ENCODE peak calls at places on chromosomes 13 and 19, in eight cellular contexts. A is GM23338; M is upper lobe of left lung; L is prostate gland; U is effector memory CD4-positive, alpha-beta T cell; D is GM23248; W is IMR-90; G is esophagus muscularis mucosa. P is an unnamed sample. For H3K4me1, the result is how much of the 10 kb centered on the place peaks cover.

GRCh38 chr13:19725320-19725719 is 57.4 kb downstream of the PSPC1 start:
- DNase-seq in A (no peak), M (no peak), L (no peak), U (no peak), D (no peak), W (no peak), G (no peak), P (no peak)

GRCh38 chr13:45615501-45616101 is at the start of gene ERICH6B:
- DNase-seq in A (peak), M (no peak), L (no peak), U (no peak), D (no peak), W (peak), G (no peak), P (peak)

GRCh38 chr19:18203408-18203862 is 407 bp downstream of the RAB3A start:
- DNase-seq in A (no peak), M (peak), L (no peak), U (no peak), D (peak), W (no peak), G (no peak), P (no peak)

GRCh38 chr19:12868540-12869112 is 12.6 kb downstream of the DNASE2 start:
- DNase-seq in A (peak), M (no peak), L (no peak), U (no peak), D (peak), W (no peak), G (no peak), P (peak)

GRCh38 chr13:75960538-75960994 is 324.4 kb downstream of the LMO7 start:
- DNase-seq in A (no peak), M (no peak), L (no peak), U (no peak), D (no peak), W (no peak), G (no peak), P (no peak)

GRCh38 chr13:36310417-36311108 is 12.9 kb upstream of the CCDC169 start:
- DNase-seq in A (no peak), M (no peak), L (no peak), U (no peak), D (no peak), W (peak), G (no peak), P (no peak)

GRCh38 chr13:112118451-112119064 is 51.6 kb downstream of the SOX1 start:
- DNase-seq in A (no peak), M (no peak), L (no peak), U (no peak), D (no peak), W (no peak), G (no peak), P (peak)

GRCh38 chr13:27379694-27380596 is 44.5 kb upstream of the GTF3A start:
- DNase-seq in A (peak), M (peak), L (peak), U (peak), D (peak), W (peak), G (no peak), P (peak)

GRCh38 chr13:111230385-111230930 is 90.0 kb upstream of the TEX29 start:
- DNase-seq in A (no peak), M (no peak), L (no peak), U (no peak), D (no peak), W (no peak), G (no peak), P (peak)

GRCh38 chr19:16834747-16835146 is 5.5 kb downstream of the SIN3B start:
- DNase-seq in A (no peak), M (no peak), L (no peak), U (no peak), D (peak), W (peak), G (no peak), P (no peak)

GRCh38 chr13:101959016-101959415 is 442.8 kb downstream of the FGF14 start:
- DNase-seq in A (no peak), M (no peak), L (no peak), U (no peak), D (no peak), W (no peak), G (no peak), P (no peak)

GRCh38 chr19:41548954-41549688 is 26.8 kb upstream of the CEACAM21 start:
- DNase-seq in A (peak), M (no peak), L (no peak), U (peak), D (no peak), W (no peak), G (no peak), P (peak)

GRCh38 chr13:20901668-20902437 is 693 bp downstream of the XPO4 start:
- DNase-seq in A (peak), M (peak), L (no peak), U (no peak), D (peak), W (peak), G (no peak), P (peak)

GRCh38 chr13:59856281-59856810 is 307.4 kb downstream of the DIAPH3 start:
- DNase-seq in A (no peak), M (no peak), L (no peak), U (no peak), D (no peak), W (no peak), G (no peak), P (no peak)

GRCh38 chr13:113935081-113935511 is 38.8 kb downstream of the C13orf46 start:
- DNase-seq in A (peak), M (no peak), L (no peak), U (no peak), D (no peak), W (no peak), G (no peak), P (peak)

GRCh38 chr19:16525751-16526481 is 16.3 kb downstream of the CHERP start:
- DNase-seq in A (no peak), M (no peak), L (no peak), U (no peak), D (no peak), W (no peak), G (no peak), P (no peak)

GRCh38 chr13:37618554-37618953 is 20.0 kb upstream of the POSTN start:
- DNase-seq in A (no peak), M (no peak), L (no peak), U (no peak), D (peak), W (peak), G (no peak), P (no peak)

GRCh38 chr19:16326401-16327130 is 1.9 kb downstream of the KLF2 start:
- DNase-seq in A (peak), M (peak), L (no peak), U (peak), D (peak), W (no peak), G (no peak), P (peak)

GRCh38 chr13:104565888-104566287 is 1499.7 kb upstream of the SLC10A2 start:
- DNase-seq in A (no peak), M (no peak), L (no peak), U (no peak), D (no peak), W (no peak), G (no peak), P (no peak)

GRCh38 chr13:79226250-79226649 is 179.8 kb downstream of the RBM26 start:
- DNase-seq in A (no peak), M (no peak), L (no peak), U (no peak), D (no peak), W (no peak), G (no peak), P (no peak)

GRCh38 chr19:47134533-47134932 is 3.9 kb downstream of the SAE1 start:
- DNase-seq in A (no peak), M (no peak), L (no peak), U (no peak), D (no peak), W (no peak), G (no peak), P (no peak)

GRCh38 chr13:28819748-28820098 is 416 bp upstream of the MTUS2 start:
- DNase-seq in A (peak), M (peak), L (no peak), U (peak), D (peak), W (peak), G (no peak), P (peak)

GRCh38 chr19:49109051-49109450 is 5.1 kb upstream of the LIN7B start:
- DNase-seq in A (no peak), M (no peak), L (no peak), U (no peak), D (no peak), W (no peak), G (no peak), P (no peak)

GRCh38 chr19:575527-576506 is 3.4 kb downstream of the BSG start:
- DNase-seq in A (peak), M (no peak), L (no peak), U (no peak), D (peak), W (peak), G (no peak), P (peak)

GRCh38 chr19:576768-577438 is 4.5 kb downstream of the BSG start:
- DNase-seq in A (no peak), M (no peak), L (no peak), U (no peak), D (no peak), W (no peak), G (no peak), P (no peak)

GRCh38 chr19:572891-573825 is 762 bp downstream of the BSG start:
- DNase-seq in A (peak), M (peak), L (no peak), U (no peak), D (peak), W (peak), G (no peak), P (peak)

GRCh38 chr19:572140-572890 is at the start of gene BSG:
- DNase-seq in A (peak), M (peak), L (peak), U (peak), D (peak), W (peak), G (peak), P (peak)

GRCh38 chr19:574658-575526 is 2.5 kb downstream of the BSG start:
- DNase-seq in A (peak), M (no peak), L (no peak), U (no peak), D (peak), W (peak), G (no peak), P (peak)
- H3K4me1 ChIP-seq in A (under half), M (under half), L (under half), U (under half), D (under half), W (under half), G (half or more), P (under half)

GRCh38 chr19:6236310-6237291 is 43.2 kb downstream of the MLLT1 start:
- DNase-seq in A (peak), M (peak), L (peak), U (no peak), D (no peak), W (no peak), G (no peak), P (no peak)

GRCh38 chr19:6234527-6234926 is 45.2 kb downstream of the MLLT1 start:
- DNase-seq in A (no peak), M (no peak), L (no peak), U (no peak), D (peak), W (peak), G (no peak), P (no peak)

GRCh38 chr19:6233051-6233826 is 46.5 kb downstream of the MLLT1 start:
- DNase-seq in A (no peak), M (peak), L (peak), U (no peak), D (peak), W (peak), G (no peak), P (no peak)

GRCh38 chr19:6233827-6234511 is 45.8 kb downstream of the MLLT1 start:
- DNase-seq in A (no peak), M (peak), L (no peak), U (no peak), D (no peak), W (no peak), G (no peak), P (no peak)

DNA sequence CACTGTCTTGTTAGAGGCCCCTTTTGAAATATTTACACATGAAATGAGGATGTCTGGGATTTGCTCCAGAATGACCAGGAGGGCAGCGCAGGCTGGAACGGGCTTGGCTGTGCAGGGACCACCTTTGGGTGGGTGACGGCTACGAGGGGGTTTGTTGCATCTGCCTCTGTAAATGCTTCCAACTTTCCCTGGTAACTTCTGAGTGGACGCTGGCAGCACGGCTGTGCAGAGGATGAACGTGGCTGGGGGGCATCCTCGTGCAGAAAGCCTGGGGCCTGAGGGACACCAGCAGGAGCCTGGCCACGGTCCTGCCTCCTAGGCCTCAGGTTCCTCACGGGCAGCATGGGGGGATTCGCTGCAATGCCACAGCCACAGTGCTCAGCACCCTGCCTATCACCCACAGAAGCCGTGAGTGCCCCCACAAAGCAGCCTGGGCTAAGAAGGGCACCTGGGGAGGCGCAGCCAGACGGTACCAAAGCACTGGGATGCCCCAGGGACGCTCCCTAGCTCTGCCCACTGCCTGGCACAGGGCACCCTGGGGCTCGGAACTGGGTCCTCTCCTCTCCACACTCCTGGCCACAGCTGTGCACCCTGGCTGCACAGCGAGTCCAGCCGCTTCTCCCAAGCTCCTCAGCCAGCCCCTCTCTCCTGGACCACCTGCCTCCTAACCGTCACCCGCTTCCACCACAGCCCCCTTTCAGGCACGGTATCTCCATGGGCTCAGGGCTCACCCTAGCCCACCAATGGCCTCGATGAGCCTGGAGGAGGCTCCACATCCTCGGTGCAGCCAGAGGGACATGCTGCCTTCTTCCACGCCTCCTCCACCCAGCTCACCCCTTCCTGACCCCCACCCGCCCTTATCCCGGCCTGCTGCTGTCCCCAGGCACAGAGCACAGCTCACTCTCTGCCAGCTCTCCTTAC is 44.5 kb downstream of the MLLT1 start:
- DNase-seq in A (no peak), M (no peak), L (no peak), U (no peak), D (no peak), W (no peak), G (no peak), P (no peak)
- H3K4me1 ChIP-seq in A (under half), M (half or more), L (half or more), U (under half), D (half or more), W (under half), G (half or more), P (under half)

DNA sequence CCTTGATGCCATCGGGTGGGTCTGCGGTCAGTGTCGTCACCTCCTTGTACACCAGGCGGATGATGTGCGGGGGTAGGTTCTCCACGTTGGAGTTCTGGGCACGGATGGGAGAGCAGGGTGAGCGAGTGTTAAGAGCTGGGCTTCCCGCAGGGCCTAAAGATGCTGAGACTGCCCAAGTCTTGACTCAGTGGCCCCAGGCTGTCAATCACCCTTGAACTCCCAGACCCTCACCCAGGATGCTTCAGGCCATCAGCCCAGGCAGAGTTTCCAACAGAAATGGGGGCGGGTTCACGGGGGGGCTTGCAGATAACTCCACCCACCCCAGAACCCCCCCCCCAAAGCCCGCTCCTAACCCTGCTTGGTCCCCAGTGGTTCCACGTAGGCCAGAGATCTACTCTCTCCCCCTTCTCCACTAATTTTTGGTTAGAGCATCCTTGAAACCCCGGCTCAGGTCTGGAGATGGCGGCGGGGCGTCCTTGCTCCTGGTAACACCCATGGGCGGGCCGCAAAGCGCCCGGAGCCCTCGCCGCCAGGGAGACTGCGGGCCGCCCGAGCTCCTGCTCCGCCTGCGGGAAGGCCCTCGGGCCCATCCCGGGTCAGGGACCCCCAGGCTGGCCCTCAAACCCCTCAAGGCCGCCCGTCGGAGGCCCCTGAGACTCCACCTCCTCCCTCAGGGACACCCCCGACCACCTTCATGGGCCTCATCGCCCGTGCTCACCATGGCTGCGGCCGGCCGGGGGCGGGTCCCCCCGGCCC is 541 bp downstream of the UBE2S start:
- DNase-seq in A (no peak), M (peak), L (no peak), U (peak), D (peak), W (no peak), G (no peak), P (peak)
- H3K4me1 ChIP-seq in A (under half), M (under half), L (under half), U (under half), D (under half), W (under half), G (under half), P (under half)

GRCh38 chr19:10660346-10660745 is 6.2 kb downstream of the ILF3 start:
- DNase-seq in A (no peak), M (no peak), L (no peak), U (no peak), D (no peak), W (no peak), G (no peak), P (no peak)
- H3K4me1 ChIP-seq in A (half or more), M (under half), L (under half), U (under half), D (under half), W (under half), G (half or more), P (under half)

DNA sequence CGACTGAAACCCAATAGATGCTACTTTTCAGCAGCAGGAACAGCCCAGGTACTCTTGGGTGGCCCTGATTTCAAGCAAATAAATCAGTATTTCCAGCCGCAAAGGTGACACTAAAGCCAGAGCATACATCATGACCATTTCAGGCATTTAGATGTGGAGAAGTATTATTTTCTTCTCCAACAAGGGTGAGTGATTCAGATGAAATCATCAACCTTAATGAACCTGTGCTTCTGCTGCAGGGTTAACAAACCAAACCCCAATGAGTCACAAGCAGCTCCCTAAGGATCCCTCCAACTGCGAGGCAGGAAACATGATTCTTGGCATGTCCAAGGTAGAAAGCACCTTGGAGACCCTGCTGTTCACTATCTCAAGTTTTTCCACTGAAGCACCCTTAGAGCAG is 32.7 kb downstream of the MBNL2 start:
- DNase-seq in A (no peak), M (no peak), L (no peak), U (no peak), D (peak), W (peak), G (no peak), P (no peak)
- H3K4me1 ChIP-seq in A (under half), M (half or more), L (under half), U (under half), D (half or more), W (under half), G (half or more), P (under half)

DNA sequence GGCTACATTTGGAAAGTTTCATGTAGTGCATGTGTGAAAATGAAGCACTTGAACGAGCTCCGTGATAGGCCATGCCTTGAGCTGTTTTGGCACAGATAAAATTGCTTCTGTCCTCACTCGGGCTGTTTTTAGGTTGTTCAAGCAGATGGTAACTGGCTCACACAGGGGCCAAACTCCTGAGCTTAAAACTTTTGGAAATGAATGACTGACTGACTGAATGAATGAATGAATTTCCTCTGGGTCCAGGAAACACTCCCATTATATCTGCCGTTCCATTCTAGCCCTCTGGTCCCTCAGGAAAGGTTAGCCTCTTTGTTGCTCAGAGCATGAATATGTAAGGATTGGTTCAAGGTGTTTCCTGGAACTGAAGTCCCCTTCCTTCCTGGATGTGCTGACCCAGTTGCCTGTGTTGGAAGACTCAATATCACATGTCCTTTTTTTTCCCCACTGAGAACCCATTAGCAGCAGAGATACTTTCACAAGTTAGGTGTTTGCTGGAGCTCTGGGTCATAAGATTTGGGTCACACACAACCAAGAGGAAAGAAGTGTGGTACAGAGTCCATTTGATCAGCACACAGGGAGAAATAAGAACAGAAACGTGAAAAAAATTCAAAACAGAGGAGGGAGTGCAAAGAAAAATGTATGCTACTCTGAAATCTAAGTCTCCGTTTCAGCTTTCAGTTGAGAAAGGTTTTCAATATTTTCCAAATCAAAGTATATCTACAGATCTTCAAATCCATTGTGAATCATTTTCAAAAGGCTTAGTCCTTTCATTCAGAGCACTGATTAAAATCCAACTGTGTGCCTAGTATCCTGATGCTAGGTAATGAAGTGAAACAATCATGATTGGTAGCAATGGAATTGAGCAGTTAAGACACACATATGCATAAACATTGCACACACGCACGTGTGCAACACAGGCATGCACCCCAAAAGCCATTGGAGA is 18.9 kb downstream of the MBNL2 start:
- DNase-seq in A (no peak), M (no peak), L (no peak), U (no peak), D (no peak), W (no peak), G (no peak), P (no peak)
- H3K4me1 ChIP-seq in A (under half), M (half or more), L (under half), U (under half), D (under half), W (under half), G (half or more), P (under half)

GRCh38 chr19:3691372-3691716 is 8.9 kb downstream of the PIP5K1C start:
- DNase-seq in A (no peak), M (no peak), L (no peak), U (no peak), D (no peak), W (no peak), G (no peak), P (no peak)
- H3K4me1 ChIP-seq in A (under half), M (under half), L (under half), U (under half), D (under half), W (under half), G (half or more), P (under half)